ENCODE peak calls at places on chromosomes 11 and 22, in six cellular contexts. N, A, R, B, I and L are unnamed samples. For H3K36me3, the result is how much of the 10 kb centered on the place peaks cover.

GRCh38 chr11:117182551-117182935 is 4.0 kb downstream of the SIDT2 start:
- DNase-seq in N (peak), A (peak), R (no peak), B (no peak), I (no peak), L (no peak)

GRCh38 chr11:46385169-46386004 is 3.9 kb downstream of the MDK start:
- DNase-seq in N (peak), A (no peak), R (no peak), B (no peak), I (no peak), L (no peak)

GRCh38 chr11:2461253-2462091 is 16.7 kb downstream of the KCNQ1 start:
- DNase-seq in N (peak), A (no peak), R (no peak), B (no peak), I (no peak), L (peak)

GRCh38 chr11:87187930-87188329 is 150.2 kb downstream of the TMEM135 start:
- DNase-seq in N (no peak), A (no peak), R (no peak), B (no peak), I (no peak), L (no peak)

GRCh38 chr11:133277886-133278285 is 254.4 kb downstream of the OPCML start:
- DNase-seq in N (no peak), A (no peak), R (no peak), B (no peak), I (no peak), L (no peak)

GRCh38 chr11:31680770-31681169 is 130.4 kb downstream of the PAX6 start:
- DNase-seq in N (no peak), A (no peak), R (no peak), B (no peak), I (no peak), L (no peak)

GRCh38 chr22:37898441-37899181 is 7.5 kb upstream of the MICALL1 start:
- DNase-seq in N (no peak), A (no peak), R (no peak), B (no peak), I (peak), L (peak)

GRCh38 chr11:117623831-117624271 is 173.2 kb downstream of the DSCAML1 start:
- DNase-seq in N (no peak), A (no peak), R (no peak), B (no peak), I (no peak), L (no peak)

GRCh38 chr22:44585559-44586121 is 87.6 kb upstream of the RTL6 start:
- DNase-seq in N (peak), A (peak), R (peak), B (no peak), I (no peak), L (peak)

GRCh38 chr11:69297926-69298777 is 4.2 kb downstream of the MYEOV start:
- DNase-seq in N (peak), A (peak), R (peak), B (no peak), I (no peak), L (peak)

GRCh38 chr22:38724926-38725571 is 19.3 kb downstream of the GTPBP1 start:
- DNase-seq in N (no peak), A (no peak), R (no peak), B (peak), I (no peak), L (peak)

GRCh38 chr11:92569717-92570116 is 345.1 kb downstream of the FAT3 start:
- DNase-seq in N (no peak), A (no peak), R (no peak), B (no peak), I (no peak), L (no peak)

GRCh38 chr11:97454988-97455387 is 1065.2 kb downstream of the JRKL start:
- DNase-seq in N (no peak), A (no peak), R (no peak), B (peak), I (no peak), L (no peak)

GRCh38 chr11:120512727-120513435 is 1.3 kb downstream of the GRIK4 start:
- DNase-seq in N (no peak), A (peak), R (no peak), B (no peak), I (no peak), L (peak)

GRCh38 chr11:13364388-13364787 is 86.8 kb downstream of the BMAL1 start:
- DNase-seq in N (no peak), A (no peak), R (no peak), B (no peak), I (no peak), L (no peak)

GRCh38 chr11:63762662-63763505 is 5.7 kb downstream of the ZFTA start:
- DNase-seq in N (peak), A (no peak), R (peak), B (peak), I (peak), L (peak)

GRCh38 chr11:118491041-118491440 is 36.2 kb upstream of the TTC36 start:
- DNase-seq in N (no peak), A (no peak), R (no peak), B (no peak), I (no peak), L (no peak)

GRCh38 chr22:31087744-31088215 is 6.7 kb downstream of the SMTN start:
- DNase-seq in N (no peak), A (no peak), R (no peak), B (no peak), I (no peak), L (peak)
- H3K36me3 ChIP-seq in N (under half), A (half or more), R (under half), B (under half), I (under half), L (under half)

GRCh38 chr11:73004088-73004487 is 138.0 kb downstream of the FCHSD2 start:
- DNase-seq in N (no peak), A (no peak), R (no peak), B (no peak), I (no peak), L (no peak)

GRCh38 chr11:73001615-73002014 is 140.5 kb downstream of the FCHSD2 start:
- DNase-seq in N (no peak), A (no peak), R (no peak), B (no peak), I (no peak), L (no peak)

DNA sequence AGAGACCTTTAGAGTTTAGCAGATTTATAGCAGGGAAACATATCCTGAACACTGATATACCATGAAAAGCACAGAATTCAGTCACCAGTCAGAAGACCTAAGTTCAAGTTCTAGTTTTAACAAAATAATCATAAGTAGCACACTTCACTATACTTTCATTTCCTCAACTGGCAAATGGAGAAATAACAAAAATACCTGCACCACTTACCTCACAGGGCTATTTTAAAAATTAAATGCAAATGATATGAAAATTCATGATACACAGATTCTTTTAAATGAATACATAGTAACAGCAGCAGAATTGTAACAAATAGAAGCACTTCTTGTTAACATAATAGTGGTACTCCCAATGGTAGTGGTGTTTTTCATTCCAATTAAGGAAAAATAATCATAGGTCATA is 139.0 kb downstream of the FCHSD2 start:
- DNase-seq in N (no peak), A (no peak), R (no peak), B (no peak), I (no peak), L (no peak)
- H3K36me3 ChIP-seq in N (under half), A (under half), R (under half), B (under half), I (under half), L (under half)

GRCh38 chr11:33303541-33303940 is 46.4 kb downstream of the HIPK3 start:
- DNase-seq in N (no peak), A (no peak), R (no peak), B (no peak), I (no peak), L (no peak)
- H3K36me3 ChIP-seq in N (under half), A (under half), R (under half), B (under half), I (under half), L (under half)

DNA sequence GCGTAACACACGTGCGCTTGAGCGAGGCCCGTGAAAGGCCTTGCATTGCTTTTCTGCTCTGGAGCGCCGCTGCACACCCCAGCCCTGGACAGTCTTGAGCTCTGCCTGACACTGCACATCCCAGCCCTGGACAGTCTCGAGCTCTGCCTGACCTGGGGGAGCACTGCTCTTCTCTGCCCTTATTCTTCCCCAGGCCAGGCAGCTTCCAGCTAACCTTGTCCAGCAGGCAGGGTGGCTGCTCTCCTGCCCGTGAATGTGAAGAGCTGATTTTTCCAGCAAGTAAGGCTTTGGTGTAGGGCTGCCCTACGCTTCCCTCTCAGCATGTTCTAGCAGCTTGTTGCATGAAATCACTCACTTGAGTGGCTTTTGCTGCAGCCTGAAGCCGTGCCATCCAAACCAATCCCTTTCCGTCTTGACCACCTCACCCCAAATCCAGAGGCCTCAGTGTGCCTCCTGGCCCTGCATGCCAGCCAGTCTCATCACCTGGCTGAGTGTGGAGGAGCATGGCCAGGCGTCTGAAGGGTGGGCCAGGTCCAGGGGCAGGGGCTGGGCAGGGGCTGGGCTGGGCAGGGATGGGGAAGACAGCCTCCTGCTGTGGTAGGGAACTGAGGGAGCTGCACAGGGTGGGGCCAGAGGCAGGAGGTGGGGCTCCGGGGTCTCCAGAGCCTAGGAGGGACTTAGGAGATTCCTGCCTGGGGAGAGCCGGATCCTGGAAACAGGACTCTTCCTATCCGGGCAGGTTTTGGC is 89.5 kb upstream of the B3GAT1 start:
- DNase-seq in N (peak), A (no peak), R (no peak), B (no peak), I (no peak), L (no peak)
- H3K36me3 ChIP-seq in N (under half), A (under half), R (under half), B (under half), I (under half), L (under half)

GRCh38 chr22:19373450-19373849 is 58.1 kb downstream of the HIRA start:
- DNase-seq in N (no peak), A (no peak), R (no peak), B (no peak), I (no peak), L (no peak)

GRCh38 chr22:19371893-19372292 is 59.6 kb downstream of the HIRA start:
- DNase-seq in N (no peak), A (no peak), R (no peak), B (no peak), I (no peak), L (no peak)

GRCh38 chr22:19375435-19375834 is 56.1 kb downstream of the HIRA start:
- DNase-seq in N (no peak), A (no peak), R (no peak), B (no peak), I (no peak), L (no peak)

GRCh38 chr22:19376247-19376646 is 55.3 kb downstream of the HIRA start:
- DNase-seq in N (no peak), A (no peak), R (no peak), B (no peak), I (no peak), L (no peak)

GRCh38 chr22:19374410-19374809 is 57.1 kb downstream of the HIRA start:
- DNase-seq in N (no peak), A (no peak), R (no peak), B (no peak), I (no peak), L (no peak)
- H3K36me3 ChIP-seq in N (under half), A (half or more), R (under half), B (under half), I (under half), L (under half)

DNA sequence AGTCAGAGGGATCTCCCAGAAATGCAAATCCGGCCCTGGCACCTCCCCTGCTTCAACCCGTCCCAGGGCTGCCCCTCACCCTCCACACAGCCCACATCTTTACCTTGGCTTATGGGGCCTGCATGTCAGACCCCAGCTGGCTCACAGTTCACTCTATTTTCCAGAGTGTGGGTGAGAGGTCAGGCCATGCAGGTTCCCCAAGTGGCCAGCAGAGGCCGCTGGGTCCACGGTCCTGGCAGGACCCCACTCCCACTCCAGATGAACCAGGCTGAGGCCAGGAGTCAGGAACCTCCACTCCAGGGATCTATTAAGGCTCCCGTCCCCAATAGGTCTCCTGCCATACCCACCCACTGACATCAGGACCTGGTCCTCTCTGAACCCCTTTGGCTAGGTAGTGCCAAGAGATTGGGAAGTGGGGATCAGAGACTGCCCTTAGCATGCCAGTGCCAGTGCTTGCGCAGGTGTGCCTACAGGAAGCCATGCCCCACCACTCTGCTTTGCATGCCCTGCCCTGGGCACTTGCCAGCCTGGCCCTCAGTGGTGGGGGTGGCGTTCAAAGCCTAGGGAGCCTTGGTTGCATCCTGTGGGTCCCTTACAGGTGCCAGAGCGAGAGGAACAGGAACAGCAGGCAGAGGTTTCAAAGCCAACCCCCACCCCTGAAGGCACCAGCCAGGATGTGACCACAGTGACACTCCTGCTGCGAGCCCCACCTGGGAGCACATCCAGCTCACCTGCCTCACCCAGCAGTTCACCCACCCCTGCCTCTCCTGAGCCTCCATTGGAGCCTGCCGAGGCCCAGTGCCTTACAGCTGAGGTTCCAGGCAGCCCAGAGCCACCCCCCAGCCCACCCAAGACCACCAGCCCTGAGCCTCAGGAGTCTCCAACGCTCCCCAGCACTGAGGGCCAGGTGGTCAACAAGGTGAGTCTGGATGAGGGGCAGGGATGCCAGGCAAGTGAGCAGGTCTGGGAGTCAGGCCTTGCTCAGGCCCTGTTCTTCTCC is 8.3 kb downstream of the SMTN start:
- DNase-seq in N (no peak), A (no peak), R (no peak), B (peak), I (peak), L (peak)
- H3K36me3 ChIP-seq in N (under half), A (half or more), R (under half), B (under half), I (under half), L (under half)